ENCODE peak calls at places on chromosomes 11 and 22, in four cellular contexts. One of them, this sample, is unnamed.

GRCh38 chr11:91871791-91872190 is 352.8 kb upstream of the FAT3 start:
- DNase-seq in neuronal stem cell: no peak
- DNase-seq in CD8-positive, alpha-beta T cell: no peak
- DNase-seq in choroid plexus epithelial cell: no peak
- DNase-seq in this sample: no peak

GRCh38 chr11:70326365-70326803 is 55.9 kb downstream of the PPFIA1 start:
- DNase-seq in neuronal stem cell: no peak
- DNase-seq in CD8-positive, alpha-beta T cell: no peak
- DNase-seq in choroid plexus epithelial cell: peak
- DNase-seq in this sample: peak

GRCh38 chr11:45026835-45027234 is 76.2 kb upstream of the TP53I11 start:
- DNase-seq in neuronal stem cell: no peak
- DNase-seq in CD8-positive, alpha-beta T cell: no peak
- DNase-seq in choroid plexus epithelial cell: no peak
- DNase-seq in this sample: no peak

GRCh38 chr11:108177570-108177969 is 44.9 kb downstream of the NPAT start:
- DNase-seq in neuronal stem cell: no peak
- DNase-seq in CD8-positive, alpha-beta T cell: no peak
- DNase-seq in choroid plexus epithelial cell: no peak
- DNase-seq in this sample: no peak

GRCh38 chr11:117183724-117184349 is 5.3 kb downstream of the SIDT2 start:
- DNase-seq in neuronal stem cell: no peak
- DNase-seq in CD8-positive, alpha-beta T cell: no peak
- DNase-seq in choroid plexus epithelial cell: no peak
- DNase-seq in this sample: no peak

GRCh38 chr11:92834296-92835020 is 135.0 kb upstream of the MTNR1B start:
- DNase-seq in neuronal stem cell: no peak
- DNase-seq in CD8-positive, alpha-beta T cell: no peak
- DNase-seq in choroid plexus epithelial cell: no peak
- DNase-seq in this sample: no peak

GRCh38 chr11:115247404-115247803 is 256.8 kb downstream of the CADM1 start:
- DNase-seq in neuronal stem cell: no peak
- DNase-seq in CD8-positive, alpha-beta T cell: no peak
- DNase-seq in choroid plexus epithelial cell: peak
- DNase-seq in this sample: no peak

GRCh38 chr11:72569966-72570892 is 104.0 kb downstream of the PDE2A start:
- DNase-seq in neuronal stem cell: no peak
- DNase-seq in CD8-positive, alpha-beta T cell: no peak
- DNase-seq in choroid plexus epithelial cell: peak
- DNase-seq in this sample: peak

GRCh38 chr11:67609316-67609715 is 2.6 kb downstream of the NDUFV1 start:
- DNase-seq in neuronal stem cell: no peak
- DNase-seq in CD8-positive, alpha-beta T cell: no peak
- DNase-seq in choroid plexus epithelial cell: no peak
- DNase-seq in this sample: no peak

GRCh38 chr11:117876341-117877119 is at the start of gene FXYD6:
- DNase-seq in neuronal stem cell: peak
- DNase-seq in CD8-positive, alpha-beta T cell: no peak
- DNase-seq in choroid plexus epithelial cell: peak
- DNase-seq in this sample: peak

GRCh38 chr22:43777204-43777671 is 34.9 kb downstream of the EFCAB6 start:
- DNase-seq in neuronal stem cell: no peak
- DNase-seq in CD8-positive, alpha-beta T cell: no peak
- DNase-seq in choroid plexus epithelial cell: peak
- DNase-seq in this sample: peak

GRCh38 chr11:102111011-102111786 is 952 bp downstream of the YAP1 start:
- DNase-seq in neuronal stem cell: peak
- DNase-seq in CD8-positive, alpha-beta T cell: no peak
- DNase-seq in choroid plexus epithelial cell: peak
- DNase-seq in this sample: peak

GRCh38 chr22:49398115-49398514 is 429.6 kb downstream of the BRD1 start:
- DNase-seq in neuronal stem cell: no peak
- DNase-seq in CD8-positive, alpha-beta T cell: no peak
- DNase-seq in choroid plexus epithelial cell: no peak
- DNase-seq in this sample: no peak
- H3K4me3 ChIP-seq in neuronal stem cell: no peak
- H3K4me3 ChIP-seq in CD8-positive, alpha-beta T cell: no peak
- H3K4me3 ChIP-seq in choroid plexus epithelial cell: no peak
- H3K4me3 ChIP-seq in this sample: no peak

GRCh38 chr11:2445107-2445947 is 519 bp downstream of the KCNQ1 start:
- DNase-seq in neuronal stem cell: no peak
- DNase-seq in CD8-positive, alpha-beta T cell: no peak
- DNase-seq in choroid plexus epithelial cell: no peak
- DNase-seq in this sample: no peak

GRCh38 chr11:2444301-2445106 is at the start of the genes KCNQ1 and TRPM5:
- DNase-seq in neuronal stem cell: peak
- DNase-seq in CD8-positive, alpha-beta T cell: peak
- DNase-seq in choroid plexus epithelial cell: no peak
- DNase-seq in this sample: no peak

GRCh38 chr11:2447253-2447950 is 2.6 kb downstream of the KCNQ1 start:
- DNase-seq in neuronal stem cell: no peak
- DNase-seq in CD8-positive, alpha-beta T cell: no peak
- DNase-seq in choroid plexus epithelial cell: no peak
- DNase-seq in this sample: no peak

GRCh38 chr11:2446590-2447252 is 1.9 kb downstream of the KCNQ1 start:
- DNase-seq in neuronal stem cell: no peak
- DNase-seq in CD8-positive, alpha-beta T cell: no peak
- DNase-seq in choroid plexus epithelial cell: no peak
- DNase-seq in this sample: no peak

DNA sequence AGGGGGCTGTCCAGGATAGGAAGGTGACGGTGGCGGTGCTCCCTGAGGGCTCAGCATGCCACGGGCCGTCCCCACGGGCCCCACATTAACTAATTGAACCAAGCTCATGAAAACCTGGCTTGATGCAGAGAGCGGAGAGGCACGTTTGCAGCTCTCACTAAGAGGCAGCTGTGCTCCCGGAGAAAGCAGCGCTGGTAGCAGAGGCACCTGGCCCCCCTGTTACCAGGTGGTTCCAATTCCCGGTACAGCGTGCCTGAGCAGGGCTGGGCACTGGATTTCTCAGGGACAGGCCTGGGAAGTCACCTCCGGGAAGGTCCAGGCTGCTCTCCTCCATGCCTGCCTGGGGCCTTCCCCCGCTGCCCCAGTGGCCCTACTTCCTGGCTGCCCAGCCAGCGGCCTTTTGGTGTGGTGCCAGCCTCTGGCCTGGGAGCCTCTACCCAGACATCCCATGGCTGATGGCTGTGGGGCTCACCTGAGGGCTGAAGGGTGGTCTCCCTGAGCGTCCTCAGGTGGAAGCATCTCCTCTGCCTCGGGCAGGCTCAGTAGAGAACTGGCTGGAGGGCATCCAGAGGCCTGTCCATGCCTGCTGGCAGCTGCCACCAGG is 1.2 kb downstream of the KCNQ1 start:
- DNase-seq in neuronal stem cell: no peak
- DNase-seq in CD8-positive, alpha-beta T cell: no peak
- DNase-seq in choroid plexus epithelial cell: no peak
- DNase-seq in this sample: no peak
- H3K4me3 ChIP-seq in neuronal stem cell: no peak
- H3K4me3 ChIP-seq in CD8-positive, alpha-beta T cell: peak
- H3K4me3 ChIP-seq in choroid plexus epithelial cell: no peak
- H3K4me3 ChIP-seq in this sample: no peak

GRCh38 chr11:17477084-17477333 is 364 bp upstream of the ABCC8 start:
- DNase-seq in neuronal stem cell: no peak
- DNase-seq in CD8-positive, alpha-beta T cell: no peak
- DNase-seq in choroid plexus epithelial cell: no peak
- DNase-seq in this sample: no peak

GRCh38 chr11:17475666-17476316 is 854 bp downstream of the ABCC8 start:
- DNase-seq in neuronal stem cell: no peak
- DNase-seq in CD8-positive, alpha-beta T cell: no peak
- DNase-seq in choroid plexus epithelial cell: no peak
- DNase-seq in this sample: no peak

GRCh38 chr11:17478064-17478463 is 1.4 kb upstream of the ABCC8 start:
- DNase-seq in neuronal stem cell: no peak
- DNase-seq in CD8-positive, alpha-beta T cell: no peak
- DNase-seq in choroid plexus epithelial cell: peak
- DNase-seq in this sample: peak

GRCh38 chr11:17477361-17477760 is 716 bp upstream of the ABCC8 start:
- DNase-seq in neuronal stem cell: no peak
- DNase-seq in CD8-positive, alpha-beta T cell: no peak
- DNase-seq in choroid plexus epithelial cell: no peak
- DNase-seq in this sample: no peak

DNA sequence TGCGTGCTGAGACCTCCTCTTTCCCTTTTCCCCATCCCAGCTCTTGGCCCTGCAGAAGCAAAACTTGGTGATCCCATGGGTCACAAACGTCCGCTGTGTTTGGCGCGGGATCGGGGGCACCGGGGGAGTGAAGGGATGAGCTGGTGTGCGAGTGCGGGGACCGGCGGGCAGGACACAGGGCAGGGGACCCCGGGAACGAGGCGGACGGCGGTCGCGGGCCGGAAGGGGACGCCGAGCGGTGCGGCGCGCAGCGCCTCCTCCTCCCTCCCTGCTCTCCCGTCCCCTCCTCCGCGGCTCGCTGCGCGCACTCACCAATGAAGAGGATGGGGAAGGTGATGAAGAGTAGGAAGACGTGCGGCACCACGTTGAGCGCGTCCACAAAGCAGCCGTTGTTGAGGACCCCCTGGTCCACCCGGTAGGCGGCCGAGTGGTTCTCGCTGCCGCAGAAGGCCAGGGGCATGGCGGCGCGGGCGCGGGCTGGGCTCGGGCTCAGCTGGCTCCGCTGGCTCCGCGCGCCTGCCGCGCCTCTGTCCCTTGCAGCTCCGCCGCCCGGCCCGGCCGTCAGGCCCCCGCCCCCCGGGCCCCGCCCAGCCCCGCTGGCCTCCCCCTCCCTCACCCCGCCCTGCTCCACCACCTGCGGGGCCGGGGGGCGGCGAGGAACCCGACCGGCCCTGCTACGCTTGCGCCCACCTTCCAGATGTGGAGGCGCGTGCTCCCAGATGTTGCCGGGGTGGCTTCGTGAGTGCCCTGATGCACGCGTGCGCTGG is at the start of gene ABCC8:
- DNase-seq in neuronal stem cell: no peak
- DNase-seq in CD8-positive, alpha-beta T cell: no peak
- DNase-seq in choroid plexus epithelial cell: no peak
- DNase-seq in this sample: no peak
- H3K4me3 ChIP-seq in neuronal stem cell: peak
- H3K4me3 ChIP-seq in CD8-positive, alpha-beta T cell: no peak
- H3K4me3 ChIP-seq in choroid plexus epithelial cell: no peak
- H3K4me3 ChIP-seq in this sample: no peak

GRCh38 chr11:126997196-126997595 is 3.4 kb downstream of the KIRREL3 start:
- DNase-seq in neuronal stem cell: no peak
- DNase-seq in CD8-positive, alpha-beta T cell: no peak
- DNase-seq in choroid plexus epithelial cell: no peak
- DNase-seq in this sample: peak

GRCh38 chr11:127000991-127001390 is 421 bp upstream of the KIRREL3 start:
- DNase-seq in neuronal stem cell: no peak
- DNase-seq in CD8-positive, alpha-beta T cell: no peak
- DNase-seq in choroid plexus epithelial cell: no peak
- DNase-seq in this sample: peak

GRCh38 chr11:127000291-127000968 is at the start of gene KIRREL3:
- DNase-seq in neuronal stem cell: no peak
- DNase-seq in CD8-positive, alpha-beta T cell: no peak
- DNase-seq in choroid plexus epithelial cell: no peak
- DNase-seq in this sample: peak

GRCh38 chr11:126997641-126998040 is 2.9 kb downstream of the KIRREL3 start:
- DNase-seq in neuronal stem cell: no peak
- DNase-seq in CD8-positive, alpha-beta T cell: no peak
- DNase-seq in choroid plexus epithelial cell: no peak
- DNase-seq in this sample: peak

DNA sequence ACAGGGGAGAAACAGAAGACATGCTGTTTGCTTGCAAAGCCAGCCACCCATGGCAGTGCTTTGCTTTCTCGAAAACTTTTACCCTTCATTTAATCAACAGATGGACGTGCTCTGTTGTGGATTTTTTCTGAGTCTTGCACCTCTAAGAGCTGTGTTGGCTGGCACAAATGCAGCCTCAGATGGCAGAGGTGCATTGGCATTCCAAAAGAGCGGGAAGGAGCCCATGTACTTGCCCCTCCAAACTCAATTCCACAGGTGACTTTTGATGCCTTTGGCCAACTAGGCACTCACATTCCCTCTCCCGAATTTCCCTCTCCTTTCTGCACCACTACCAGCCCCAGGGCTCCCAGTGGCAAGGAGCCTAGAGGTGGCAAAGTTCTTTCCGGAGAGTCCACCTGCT is 1.2 kb downstream of the KIRREL3 start:
- DNase-seq in neuronal stem cell: no peak
- DNase-seq in CD8-positive, alpha-beta T cell: no peak
- DNase-seq in choroid plexus epithelial cell: no peak
- DNase-seq in this sample: no peak
- H3K4me3 ChIP-seq in neuronal stem cell: no peak
- H3K4me3 ChIP-seq in CD8-positive, alpha-beta T cell: no peak
- H3K4me3 ChIP-seq in choroid plexus epithelial cell: no peak
- H3K4me3 ChIP-seq in this sample: peak

This sample was measured in GM23248.